ENCODE peak calls at places on chromosomes 11 and 22, in four cellular contexts. One of them, this sample, is unnamed.

GRCh38 chr22:49119551-49119952 is 708.1 kb downstream of the BRD1 start:
- DNase-seq in astrocyte: no peak
- DNase-seq in lower lobe of right lung: no peak
- DNase-seq in mammary epithelial cell: no peak
- DNase-seq in this sample: no peak

GRCh38 chr11:8338138-8338537 is 74.5 kb upstream of the LMO1 start:
- DNase-seq in mammary epithelial cell: no peak
- DNase-seq in astrocyte: no peak
- DNase-seq in lower lobe of right lung: peak; percentile 72
- DNase-seq in this sample: peak; percentile 52

GRCh38 chr22:45304971-45305370 is 4.8 kb upstream of the FAM118A start:
- DNase-seq in mammary epithelial cell: peak; percentile 86
- DNase-seq in astrocyte: no peak
- DNase-seq in lower lobe of right lung: no peak
- DNase-seq in this sample: no peak

GRCh38 chr11:79055866-79056632 is 384.8 kb downstream of the TENM4 start:
- DNase-seq in lower lobe of right lung: no peak
- DNase-seq in astrocyte: peak; percentile 92
- DNase-seq in mammary epithelial cell: no peak
- DNase-seq in this sample: peak; percentile 20

GRCh38 chr11:102770191-102770590 is 10.2 kb downstream of the MMP10 start:
- DNase-seq in lower lobe of right lung: no peak
- DNase-seq in mammary epithelial cell: no peak
- DNase-seq in astrocyte: no peak
- DNase-seq in this sample: no peak

GRCh38 chr11:85718991-85719807 is 33.2 kb upstream of the CCDC89 start:
- DNase-seq in lower lobe of right lung: no peak
- DNase-seq in astrocyte: peak; percentile 100
- DNase-seq in mammary epithelial cell: peak; percentile 98
- DNase-seq in this sample: peak; percentile 93

GRCh38 chr22:44920183-44920582 is 89.6 kb downstream of the PHF21B start:
- DNase-seq in astrocyte: no peak
- DNase-seq in lower lobe of right lung: peak; percentile 32
- DNase-seq in mammary epithelial cell: no peak
- DNase-seq in this sample: no peak

GRCh38 chr11:94968334-94968958 is 4.9 kb downstream of the CWC15 start:
- DNase-seq in lower lobe of right lung: no peak
- DNase-seq in astrocyte: peak; percentile 12
- DNase-seq in mammary epithelial cell: peak; percentile 4
- DNase-seq in this sample: no peak

GRCh38 chr11:73245461-73245860 is 26.7 kb upstream of the P2RY6 start:
- DNase-seq in lower lobe of right lung: no peak
- DNase-seq in astrocyte: no peak
- DNase-seq in mammary epithelial cell: no peak
- DNase-seq in this sample: no peak

GRCh38 chr11:19628018-19628417 is 84.6 kb upstream of the NAV2 start:
- DNase-seq in mammary epithelial cell: peak; percentile 68
- DNase-seq in astrocyte: no peak
- DNase-seq in lower lobe of right lung: no peak
- DNase-seq in this sample: peak; percentile 22

GRCh38 chr11:133212201-133212600 is 320.1 kb downstream of the OPCML start:
- DNase-seq in astrocyte: no peak
- DNase-seq in mammary epithelial cell: no peak
- DNase-seq in lower lobe of right lung: no peak
- DNase-seq in this sample: no peak

GRCh38 chr11:64592234-64592615 is 1.2 kb downstream of the SLC22A12 start:
- DNase-seq in lower lobe of right lung: peak; percentile 1
- DNase-seq in mammary epithelial cell: no peak
- DNase-seq in astrocyte: no peak
- DNase-seq in this sample: no peak

GRCh38 chr11:64590763-64591221 is at the start of gene SLC22A12:
- DNase-seq in lower lobe of right lung: peak; percentile 22
- DNase-seq in astrocyte: no peak
- DNase-seq in mammary epithelial cell: no peak
- DNase-seq in this sample: no peak

GRCh38 chr11:64591257-64592233 is 525 bp downstream of the SLC22A12 start:
- DNase-seq in mammary epithelial cell: no peak
- DNase-seq in astrocyte: no peak
- DNase-seq in lower lobe of right lung: peak; percentile 34
- DNase-seq in this sample: no peak

GRCh38 chr11:64585150-64585549 is 5.9 kb upstream of the SLC22A12 start:
- DNase-seq in mammary epithelial cell: no peak
- DNase-seq in astrocyte: no peak
- DNase-seq in lower lobe of right lung: peak; percentile 12
- DNase-seq in this sample: no peak

DNA sequence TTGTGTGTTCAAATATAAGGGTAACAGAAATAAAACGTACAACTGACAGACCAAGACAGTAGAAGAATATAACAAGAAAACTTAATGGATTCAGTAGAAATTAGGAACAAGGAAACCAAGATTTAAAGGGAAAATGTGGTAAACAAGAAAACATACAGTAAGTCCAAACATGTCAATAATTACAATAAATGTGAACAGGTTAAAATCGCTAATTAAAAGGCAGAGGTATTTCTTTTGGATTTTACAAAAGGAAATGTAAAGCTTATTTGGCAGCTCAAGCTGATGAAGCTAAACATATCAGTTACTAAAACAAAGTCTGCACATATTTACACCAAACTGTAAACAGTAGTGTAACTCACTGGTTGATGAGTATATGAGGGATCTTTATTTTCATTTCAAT is 2.3 kb upstream of the SLC22A12 start:
- DNase-seq in astrocyte: no peak
- DNase-seq in lower lobe of right lung: no peak
- DNase-seq in mammary epithelial cell: no peak
- DNase-seq in this sample: no peak
- H3K27ac ChIP-seq in astrocyte: no peak overlapping the region
- H3K27ac ChIP-seq in lower lobe of right lung: no peak overlapping the region
- H3K27ac ChIP-seq in mammary epithelial cell: no peak overlapping the region
- H3K27ac ChIP-seq in this sample: no peak overlapping the region

GRCh38 chr11:2302844-2303626 is 1.2 kb downstream of the TSPAN32 start:
- DNase-seq in mammary epithelial cell: no peak
- DNase-seq in astrocyte: no peak
- DNase-seq in lower lobe of right lung: peak; percentile 73
- DNase-seq in this sample: no peak
- H3K4me3 ChIP-seq in mammary epithelial cell: no peak overlapping the region
- H3K4me3 ChIP-seq in astrocyte: no peak overlapping the region
- H3K4me3 ChIP-seq in lower lobe of right lung: peak overlapping the region; percentile 47
- H3K4me3 ChIP-seq in this sample: no peak overlapping the region

GRCh38 chr11:56950510-56950909 is 38.2 kb upstream of the OR5AK2 start:
- DNase-seq in lower lobe of right lung: no peak
- DNase-seq in mammary epithelial cell: no peak
- DNase-seq in astrocyte: no peak
- DNase-seq in this sample: no peak
- TF ChIP-seq CTCF in lower lobe of right lung: no peak
- TF ChIP-seq CTCF in mammary epithelial cell: peak; percentile 48
- TF ChIP-seq CTCF in astrocyte: peak; percentile 5
- TF ChIP-seq CTCF in this sample: no peak

GRCh38 chr22:19069451-19069850 is 52.8 kb downstream of the DGCR2 start:
- DNase-seq in lower lobe of right lung: no peak
- DNase-seq in mammary epithelial cell: no peak
- DNase-seq in astrocyte: no peak
- DNase-seq in this sample: no peak
- H3K27ac ChIP-seq in lower lobe of right lung: no peak overlapping the region
- H3K27ac ChIP-seq in mammary epithelial cell: no peak overlapping the region
- H3K27ac ChIP-seq in astrocyte: no peak overlapping the region
- H3K27ac ChIP-seq in this sample: no peak overlapping the region

DNA sequence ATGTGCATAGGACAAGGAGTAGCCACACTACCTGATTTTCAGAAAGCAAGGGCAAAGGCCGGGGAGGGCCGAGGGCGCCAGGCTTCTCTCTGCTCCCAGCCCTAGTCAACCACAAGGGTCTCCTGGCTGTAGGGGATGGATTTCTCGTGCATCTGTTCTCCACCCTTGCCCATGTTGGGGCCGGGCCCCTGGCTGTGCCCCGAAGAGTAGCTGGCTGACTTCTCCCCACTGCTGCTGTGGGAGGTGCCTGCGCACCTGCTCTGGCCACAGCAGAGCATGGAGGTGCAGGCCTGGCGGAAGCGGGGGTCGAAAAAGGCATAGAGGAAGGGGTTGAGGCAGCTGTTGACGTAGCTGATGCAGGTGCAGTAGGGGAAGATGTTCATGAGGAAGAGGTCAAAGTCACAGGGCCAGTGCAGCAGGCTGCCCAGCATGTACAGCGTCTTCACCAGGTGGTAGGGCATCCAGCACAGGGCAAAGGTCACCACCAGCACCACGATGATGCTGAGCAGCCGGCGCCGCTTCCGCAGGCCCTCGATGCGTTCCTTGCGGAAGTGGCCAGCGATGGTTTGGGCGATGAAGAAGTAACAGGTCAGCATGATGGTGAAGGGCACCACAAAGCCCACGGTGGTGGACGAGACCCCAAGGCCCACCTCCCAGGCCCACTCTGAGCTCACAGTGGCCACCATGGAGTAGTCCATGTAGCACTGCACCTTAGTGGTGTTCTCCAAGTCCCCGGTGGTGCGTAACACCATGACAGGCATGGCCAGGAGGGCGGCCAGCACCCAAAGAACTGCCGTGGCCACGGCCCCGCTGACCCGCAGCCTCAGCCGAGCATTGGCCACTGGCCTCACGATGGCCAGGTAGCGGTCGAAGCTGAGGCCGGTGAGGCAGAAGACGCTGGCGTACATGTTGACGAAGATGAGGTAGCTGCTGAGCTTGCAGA is 1.0 kb downstream of the APLNR start:
- DNase-seq in mammary epithelial cell: no peak
- DNase-seq in lower lobe of right lung: no peak
- DNase-seq in astrocyte: no peak
- DNase-seq in this sample: no peak
- H3K4me3 ChIP-seq in mammary epithelial cell: no peak overlapping the region
- H3K4me3 ChIP-seq in lower lobe of right lung: peak overlapping the region; percentile 19
- H3K4me3 ChIP-seq in astrocyte: no peak overlapping the region
- H3K4me3 ChIP-seq in this sample: no peak overlapping the region

This sample was measured in brain microvascular endothelial cell.